ENCODE peak calls at places on chromosomes 1 and 21, in four cellular contexts. F is stimulated activated CD4-positive, alpha-beta T cell treated with anti-CD3 and anti-CD28 coated beads, Interleukin-12 subunit alpha, Interleukin-12 subunit beta, amount 100 ng/mL, for 4 hours; D is hippocampal formation; G is left kidney. L is an unnamed sample.

GRCh38 chr1:172119184-172119583 is 277.9 kb downstream of the DNM3 start:
- DNase-seq in F (no peak), D (no peak), G (no peak), L (no peak)

GRCh38 chr1:3632716-3633343 is 8.0 kb downstream of the TPRG1L start:
- DNase-seq in F (no peak), D (no peak), G (no peak), L (no peak)

GRCh38 chr1:114011796-114012195 is 32.5 kb downstream of the OLFML3 start:
- DNase-seq in F (no peak), D (no peak), G (no peak), L (no peak)

GRCh38 chr21:46020581-46020980 is 39.0 kb downstream of the COL6A1 start:
- DNase-seq in F (no peak), D (no peak), G (no peak), L (no peak)

GRCh38 chr21:25188639-25189038 is 418.6 kb downstream of the MRPL39 start:
- DNase-seq in F (no peak), D (no peak), G (no peak), L (no peak)

GRCh38 chr1:238409191-238409846 is 518.6 kb upstream of the ZP4 start:
- DNase-seq in F (no peak), D (no peak), G (no peak), L (no peak)

GRCh38 chr1:3718764-3719163 is 33.5 kb upstream of the CCDC27 start:
- DNase-seq in F (no peak), D (no peak), G (no peak), L (no peak)

GRCh38 chr21:34908424-34909055 is 140.6 kb downstream of the RUNX1 start:
- DNase-seq in F (no peak), D (peak), G (no peak), L (peak)

GRCh38 chr1:183807549-183808168 is 2.7 kb downstream of the RGL1 start:
- DNase-seq in F (no peak), D (no peak), G (peak), L (no peak)

GRCh38 chr1:45490121-45490622 is 791 bp downstream of the TESK2 start:
- DNase-seq in F (no peak), D (no peak), G (peak), L (peak)

GRCh38 chr1:158371188-158371953 is 17.7 kb downstream of the CD1E start:
- DNase-seq in F (no peak), D (no peak), G (no peak), L (no peak)

GRCh38 chr1:231487019-231487418 is 41.5 kb upstream of the TSNAX start:
- DNase-seq in F (no peak), D (no peak), G (no peak), L (no peak)

GRCh38 chr1:66182551-66183178 is 351.3 kb upstream of the SGIP1 start:
- DNase-seq in F (no peak), D (no peak), G (peak), L (no peak)

GRCh38 chr1:245516178-245516829 is 361.5 kb downstream of the KIF26B start:
- DNase-seq in F (no peak), D (no peak), G (no peak), L (peak)

GRCh38 chr1:24119859-24120756 is 8.2 kb upstream of the MYOM3 start:
- DNase-seq in F (no peak), D (no peak), G (no peak), L (no peak)

GRCh38 chr1:227939791-227940771 is 7.7 kb downstream of the WNT9A start:
- DNase-seq in F (no peak), D (no peak), G (no peak), L (no peak)

GRCh38 chr1:206674745-206675175 is 9.9 kb upstream of the MAPKAPK2 start:
- DNase-seq in F (no peak), D (no peak), G (no peak), L (no peak)

GRCh38 chr21:32482565-32483292 is 70.2 kb downstream of the EVA1C start:
- DNase-seq in F (no peak), D (no peak), G (no peak), L (no peak)

GRCh38 chr1:52631759-52632331 is 1.1 kb upstream of the SHISAL2A start:
- DNase-seq in F (no peak), D (no peak), G (peak), L (no peak)

GRCh38 chr1:90729484-90730246 is 12.6 kb upstream of the BARHL2 start:
- DNase-seq in F (no peak), D (no peak), G (peak), L (peak)

GRCh38 chr1:46517010-46517600 is 27.5 kb downstream of the DMBX1 start:
- DNase-seq in F (no peak), D (no peak), G (peak), L (no peak)

GRCh38 chr1:77164434-77164944 is 54.7 kb downstream of the PIGK start:
- DNase-seq in F (no peak), D (no peak), G (no peak), L (no peak)

GRCh38 chr1:3483801-3484444 is 29.5 kb downstream of the ARHGEF16 start:
- DNase-seq in F (peak), D (no peak), G (peak), L (peak)